ENCODE peak calls at places on chromosome 1, in ten cellular contexts. M is ureter, Z is amygdala, C is endothelial cell, Y is M059J, I is naive B cell, O is ovary, B is posterior vena cava, J is frontal cortex, T is progenitor cell of endocrine pancreas. S is an unnamed sample.
A peak's percentile ranks its signal among the peaks of the same experiment; 100 is the strongest.

GRCh38 chr1:117048431-117049133 is 11.5 kb upstream of the TTF2 start:
- DNase-seq in M (no peak), Z (no peak), C (no peak), Y (no peak), I (no peak), O (no peak), B (no peak), J (no peak), T (no peak), S (no peak)

GRCh38 chr1:63124666-63125191 is 197.6 kb upstream of the FOXD3 start:
- DNase-seq in M (no peak), Z (no peak), C (no peak), Y (peak; percentile 86), I (no peak), O (no peak), B (no peak), J (no peak), T (no peak), S (no peak)

GRCh38 chr1:174134000-174134659 is 25.2 kb upstream of the RABGAP1L start:
- DNase-seq in M (no peak), Z (no peak), C (no peak), Y (no peak), I (peak; percentile 28), O (no peak), B (no peak), J (no peak), T (no peak), S (no peak)

GRCh38 chr1:99738858-99739465 is 27.5 kb downstream of the FRRS1 start:
- DNase-seq in M (no peak), Z (no peak), C (no peak), Y (no peak), I (no peak), O (no peak), B (no peak), J (no peak), T (no peak), S (no peak)

GRCh38 chr1:184982002-184982954 is 8.0 kb upstream of the NIBAN1 start:
- DNase-seq in M (peak; percentile 77), Z (no peak), C (peak; percentile 72), Y (peak; percentile 74), I (peak; percentile 59), O (peak; percentile 65), B (peak; percentile 94), J (peak; percentile 28), T (peak; percentile 34), S (no peak)

GRCh38 chr1:77394166-77394565 is 112.3 kb downstream of the AK5 start:
- DNase-seq in M (no peak), Z (no peak), C (no peak), Y (peak; percentile 74), I (no peak), O (no peak), B (no peak), J (no peak), T (no peak), S (no peak)

GRCh38 chr1:206962269-206962668 is 8.0 kb downstream of the FCAMR start:
- DNase-seq in M (no peak), Z (no peak), C (no peak), Y (no peak), I (no peak), O (no peak), B (no peak), J (no peak), T (no peak), S (no peak)

GRCh38 chr1:207711285-207711684 is 40.6 kb upstream of the CD46 start:
- DNase-seq in M (no peak), Z (no peak), C (no peak), Y (peak; percentile 54), I (no peak), O (no peak), B (no peak), J (no peak), T (no peak), S (no peak)

GRCh38 chr1:76267631-76268030 is 193.1 kb downstream of the ST6GALNAC3 start:
- DNase-seq in M (no peak), Z (no peak), C (no peak), Y (no peak), I (no peak), O (no peak), B (no peak), J (no peak), T (no peak), S (no peak)

GRCh38 chr1:56773341-56774066 is 45.7 kb downstream of the FYB2 start:
- DNase-seq in M (no peak), Z (no peak), C (no peak), Y (peak; percentile 50), I (no peak), O (no peak), B (no peak), J (no peak), T (no peak), S (no peak)

GRCh38 chr1:166040223-166040622 is 126.6 kb downstream of the FAM78B start:
- DNase-seq in M (no peak), Z (no peak), C (no peak), Y (no peak), I (no peak), O (no peak), B (no peak), J (no peak), T (no peak), S (no peak)

GRCh38 chr1:112636597-112637256 is 17.1 kb downstream of the CAPZA1 start:
- DNase-seq in M (no peak), Z (no peak), C (no peak), Y (no peak), I (no peak), O (no peak), B (no peak), J (no peak), T (no peak), S (no peak)

GRCh38 chr1:10192263-10192662 is 18.1 kb upstream of the KIF1B start:
- DNase-seq in M (no peak), Z (no peak), C (no peak), Y (no peak), I (no peak), O (no peak), B (peak; percentile 56), J (no peak), T (no peak), S (no peak)

GRCh38 chr1:1255627-1256026 is 9.1 kb upstream of the C1QTNF12 start:
- DNase-seq in M (no peak), Z (no peak), C (no peak), Y (no peak), I (no peak), O (no peak), B (no peak), J (no peak), T (no peak), S (no peak)

GRCh38 chr1:234893725-234894630 is 234.7 kb downstream of the TOMM20 start:
- DNase-seq in M (no peak), Z (no peak), C (no peak), Y (peak; percentile 86), I (no peak), O (no peak), B (no peak), J (no peak), T (no peak), S (no peak)

GRCh38 chr1:194081444-194081843 is 895.0 kb upstream of the B3GALT2 start:
- DNase-seq in M (no peak), Z (no peak), C (no peak), Y (no peak), I (no peak), O (no peak), B (no peak), J (no peak), T (no peak), S (no peak)

GRCh38 chr1:157040802-157041201 is 4.7 kb downstream of the ARHGEF11 start:
- DNase-seq in M (no peak), Z (no peak), C (no peak), Y (peak; percentile 67), I (no peak), O (no peak), B (no peak), J (no peak), T (no peak), S (no peak)

GRCh38 chr1:117664314-117664713 is 58.5 kb downstream of the TENT5C start:
- DNase-seq in M (no peak), Z (no peak), C (no peak), Y (peak; percentile 50), I (peak; percentile 90), O (no peak), B (no peak), J (no peak), T (no peak), S (no peak)

GRCh38 chr1:204342310-204342709 is 17.4 kb downstream of the PLEKHA6 start:
- DNase-seq in M (no peak), Z (no peak), C (no peak), Y (no peak), I (no peak), O (no peak), B (no peak), J (no peak), T (no peak), S (no peak)

GRCh38 chr1:156356875-156357534 is 12.0 kb upstream of the RHBG start:
- DNase-seq in M (peak; percentile 62), Z (no peak), C (peak; percentile 78), Y (peak; percentile 33), I (peak; percentile 60), O (peak; percentile 71), B (peak; percentile 84), J (peak; percentile 78), T (peak; percentile 76), S (no peak)

S was measured in osteocyte.